ENCODE peak calls at places on chromosomes 4 and X, in seven cellular contexts. Q is SHP77, O is LHCN-M2, F is GM12892, A is memory B cell, G is AG04449, B is NCI-H146. V is an unnamed sample.

GRCh38 chrX:108275732-108276131 is 162.5 kb downstream of the COL4A6 start:
- DNase-seq in Q (no peak), O (no peak), F (no peak), A (no peak), G (no peak), B (no peak), V (no peak)

GRCh38 chr4:41569957-41570356 is 32.0 kb downstream of the LIMCH1 start:
- DNase-seq in Q (no peak), O (peak; percentile 15), F (no peak), A (no peak), G (no peak), B (no peak), V (no peak)

GRCh38 chr4:186068581-186069402 is at the start of gene TLR3:
- DNase-seq in Q (no peak), O (peak; percentile 48), F (no peak), A (no peak), G (no peak), B (no peak), V (no peak)

GRCh38 chrX:23578079-23578478 is 89.2 kb upstream of the PRDX4 start:
- DNase-seq in Q (no peak), O (peak; percentile 33), F (no peak), A (no peak), G (no peak), B (no peak), V (no peak)

GRCh38 chrX:109487640-109488039 is 5.8 kb upstream of the GUCY2F start:
- DNase-seq in Q (no peak), O (peak; percentile 4), F (no peak), A (peak; percentile 6), G (no peak), B (no peak), V (no peak)

GRCh38 chrX:153775293-153775595 is 5.6 kb upstream of the SRPK3 start:
- DNase-seq in Q (no peak), O (no peak), F (no peak), A (no peak), G (no peak), B (no peak), V (no peak)

GRCh38 chrX:107628662-107629532 is 587 bp downstream of the PRPS1 start:
- DNase-seq in Q (peak; percentile 8), O (peak; percentile 12), F (peak; percentile 27), A (peak; percentile 40), G (no peak), B (peak; percentile 64), V (no peak)

GRCh38 chrX:40108084-40108958 is 10.6 kb upstream of the BCOR start:
- DNase-seq in Q (no peak), O (no peak), F (no peak), A (no peak), G (no peak), B (peak; percentile 72), V (no peak)

GRCh38 chr4:6469144-6469543 is 3.3 kb downstream of the PPP2R2C start:
- DNase-seq in Q (no peak), O (no peak), F (no peak), A (no peak), G (no peak), B (no peak), V (no peak)

GRCh38 chrX:40105791-40106676 is 8.3 kb upstream of the BCOR start:
- DNase-seq in Q (peak; percentile 36), O (peak; percentile 49), F (peak; percentile 47), A (peak; percentile 35), G (no peak), B (peak; percentile 88), V (no peak)

GRCh38 chr4:6620891-6621555 is 19.5 kb upstream of the MRFAP1 start:
- DNase-seq in Q (no peak), O (no peak), F (no peak), A (no peak), G (no peak), B (no peak), V (no peak)

GRCh38 chr4:45033676-45034410 is 307.5 kb upstream of the GNPDA2 start:
- DNase-seq in Q (no peak), O (no peak), F (no peak), A (no peak), G (no peak), B (no peak), V (no peak)

GRCh38 chr4:70577220-70577927 is 14.7 kb upstream of the AMBN start:
- DNase-seq in Q (no peak), O (no peak), F (no peak), A (no peak), G (no peak), B (no peak), V (no peak)

GRCh38 chr4:168183717-168184571 is 91.6 kb downstream of the ANXA10 start:
- DNase-seq in Q (peak; percentile 25), O (peak; percentile 57), F (no peak), A (no peak), G (no peak), B (no peak), V (peak; percentile 43)

GRCh38 chrX:107323786-107324492 is 117.5 kb downstream of the DNAAF6 start:
- DNase-seq in Q (no peak), O (no peak), F (no peak), A (no peak), G (no peak), B (no peak), V (no peak)

GRCh38 chr4:1404573-1405248 is 1.5 kb downstream of the NKX1-1 start:
- DNase-seq in Q (no peak), O (no peak), F (peak; percentile 29), A (no peak), G (no peak), B (no peak), V (no peak)

GRCh38 chrX:134603806-134604700 is 54.2 kb downstream of the PLAC1 start:
- DNase-seq in Q (no peak), O (peak; percentile 84), F (no peak), A (no peak), G (peak; percentile 67), B (no peak), V (peak; percentile 71)

GRCh38 chr4:73257995-73258667 is 467 bp downstream of the ANKRD17 start:
- DNase-seq in Q (no peak), O (peak; percentile 27), F (no peak), A (no peak), G (no peak), B (peak; percentile 47), V (no peak)

GRCh38 chr4:98573791-98574190 is 84.6 kb downstream of the TSPAN5 start:
- DNase-seq in Q (no peak), O (no peak), F (no peak), A (no peak), G (no peak), B (no peak), V (no peak)

GRCh38 chr4:37967749-37968148 is 7.6 kb downstream of the PTTG2 start:
- DNase-seq in Q (no peak), O (peak; percentile 8), F (no peak), A (no peak), G (no peak), B (no peak), V (no peak)

GRCh38 chrX:122770581-122770980 is 413.5 kb upstream of the GRIA3 start:
- DNase-seq in Q (no peak), O (no peak), F (no peak), A (no peak), G (no peak), B (no peak), V (no peak)

GRCh38 chrX:150463566-150463965 is 100.4 kb downstream of the MAMLD1 start:
- DNase-seq in Q (no peak), O (no peak), F (no peak), A (no peak), G (no peak), B (no peak), V (no peak)

GRCh38 chrX:103629295-103630170 is 758 bp downstream of the TCEAL1 start:
- DNase-seq in Q (peak; percentile 31), O (peak; percentile 68), F (no peak), A (no peak), G (no peak), B (peak; percentile 71), V (no peak)

GRCh38 chr4:173153445-173153844 is 15.2 kb upstream of the GALNT7 start:
- DNase-seq in Q (no peak), O (no peak), F (no peak), A (no peak), G (no peak), B (no peak), V (no peak)

GRCh38 chr4:89308161-89308500 is 531 bp upstream of the GPRIN3 start:
- DNase-seq in Q (no peak), O (no peak), F (no peak), A (no peak), G (no peak), B (no peak), V (no peak)

GRCh38 chr4:182648766-182649165 is 268.4 kb downstream of the DCTD start:
- DNase-seq in Q (no peak), O (no peak), F (no peak), A (no peak), G (no peak), B (no peak), V (no peak)

GRCh38 chrX:87518504-87518903 is 902 bp downstream of the KLHL4 start:
- DNase-seq in Q (no peak), O (peak; percentile 21), F (no peak), A (no peak), G (no peak), B (no peak), V (no peak)

GRCh38 chr4:7828926-7829325 is 110.7 kb downstream of the AFAP1 start:
- DNase-seq in Q (no peak), O (no peak), F (no peak), A (no peak), G (no peak), B (no peak), V (no peak)

GRCh38 chr4:98352403-98352802 is 91.2 kb downstream of the RAP1GDS1 start:
- DNase-seq in Q (no peak), O (no peak), F (no peak), A (no peak), G (no peak), B (no peak), V (no peak)

GRCh38 chr4:83535945-83536648 is at the start of gene GPAT3:
- DNase-seq in Q (peak; percentile 49), O (no peak), F (peak; percentile 50), A (peak; percentile 24), G (no peak), B (peak; percentile 6), V (peak; percentile 75)

V was measured in HCT116.